ENCODE peak calls at places on chromosomes 12 and 14, in five cellular contexts. A is NCI-H1417, R is ureter, O is NCI-H524, Z is prostate gland. Y is an unnamed sample.

GRCh38 chr14:69657961-69658360 is 46.6 kb downstream of the SUSD6 start:
- DNase-seq in A (peak), O (no peak), R (peak), Z (peak), Y (peak)

GRCh38 chr12:96522283-96522682 is 32.9 kb downstream of the CFAP54 start:
- DNase-seq in A (no peak), R (no peak), Z (no peak), O (no peak), Y (no peak)

GRCh38 chr14:68771631-68772030 is 21.2 kb downstream of the ZFP36L1 start:
- DNase-seq in R (no peak), A (no peak), Z (no peak), O (no peak), Y (no peak)

GRCh38 chr14:89926709-89927108 is 27.8 kb downstream of the EFCAB11 start:
- DNase-seq in R (no peak), O (no peak), A (no peak), Z (no peak), Y (no peak)

GRCh38 chr12:39332661-39333175 is 110.2 kb downstream of the KIF21A start:
- DNase-seq in O (no peak), Z (no peak), A (no peak), R (no peak), Y (no peak)

GRCh38 chr12:67441736-67442346 is 172.7 kb downstream of the CAND1 start:
- DNase-seq in R (peak), O (peak), A (peak), Z (peak), Y (peak)

GRCh38 chr12:230925-231671 is 17.1 kb upstream of the SLC6A12 start:
- DNase-seq in O (no peak), A (peak), Z (no peak), R (peak), Y (no peak)

GRCh38 chr12:115228434-115228833 is 544.5 kb upstream of the TBX3 start:
- DNase-seq in A (no peak), R (no peak), O (no peak), Z (no peak), Y (no peak)

GRCh38 chr14:29741909-29742401 is 185.7 kb downstream of the PRKD1 start:
- DNase-seq in O (no peak), R (no peak), A (peak), Z (no peak), Y (no peak)

GRCh38 chr12:27237790-27238771 is 6.0 kb upstream of the STK38L start:
- DNase-seq in A (no peak), R (no peak), O (no peak), Z (no peak), Y (no peak)

Y was measured in transverse colon.